ENCODE peak calls at places on chromosomes 6 and 20, in five cellular contexts. B is T-helper 2 cell, D is progenitor cell of endocrine pancreas, R is A673, G is germinal center. W is an unnamed sample.

GRCh38 chr20:31915491-31916280 is 36.2 kb downstream of the PDRG1 start:
- DNase-seq in D (no peak), G (no peak), B (no peak), R (no peak), W (no peak)

GRCh38 chr20:11918280-11918952 is 723 bp downstream of the BTBD3 start:
- DNase-seq in B (no peak), G (no peak), R (no peak), D (no peak), W (no peak)

GRCh38 chr6:153553627-153554026 is 422.5 kb upstream of the RGS17 start:
- DNase-seq in G (no peak), D (no peak), R (peak; percentile 76), B (no peak), W (no peak)

GRCh38 chr6:159056432-159056831 is 11.6 kb upstream of the TAGAP start:
- DNase-seq in R (no peak), G (no peak), B (no peak), D (no peak), W (no peak)

GRCh38 chr20:50915424-50915823 is 15.8 kb downstream of the ADNP start:
- DNase-seq in R (peak; percentile 38), G (no peak), D (no peak), B (no peak), W (no peak)

GRCh38 chr6:165729307-165729936 is 66.4 kb upstream of the PDE10A start:
- DNase-seq in G (peak; percentile 53), B (no peak), R (peak; percentile 41), D (no peak), W (peak; percentile 54)

GRCh38 chr20:20241966-20242365 is 125.9 kb upstream of the INSM1 start:
- DNase-seq in B (no peak), R (no peak), D (no peak), G (no peak), W (no peak)

GRCh38 chr6:26475823-26476729 is 18.3 kb downstream of the BTN2A1 start:
- DNase-seq in D (no peak), B (no peak), R (peak; percentile 11), G (no peak), W (no peak)

GRCh38 chr6:53517021-53517420 is 27.9 kb downstream of the GCLC start:
- DNase-seq in R (no peak), G (no peak), B (no peak), D (no peak), W (no peak)

W was measured in colonic mucosa.